ENCODE peak calls at places on chromosomes 13 and 19, in ten cellular contexts. I, T, N, Z, A, H, V, G, C and Y are unnamed samples.

GRCh38 chr13:30431269-30431950 is 9.1 kb downstream of the UBE2L5 start:
- DNase-seq in I (no peak), T (no peak), N (no peak), Z (no peak), A (no peak), H (no peak), V (no peak), G (no peak), C (no peak), Y (no peak)

GRCh38 chr19:55482128-55482961 is 2.6 kb upstream of the NAT14 start:
- DNase-seq in I (no peak), T (no peak), N (no peak), Z (no peak), A (no peak), H (no peak), V (no peak), G (no peak), C (no peak), Y (no peak)

GRCh38 chr13:65400707-65401106 is 1829.4 kb downstream of the PCDH9 start:
- DNase-seq in I (no peak), T (no peak), N (no peak), Z (no peak), A (no peak), H (no peak), V (no peak), G (no peak), C (no peak), Y (no peak)

GRCh38 chr19:15549581-15549980 is 41.3 kb downstream of the CYP4F22 start:
- DNase-seq in I (no peak), T (no peak), N (no peak), Z (no peak), A (no peak), H (no peak), V (no peak), G (no peak), C (no peak), Y (no peak)

GRCh38 chr19:18225355-18225701 is 910 bp downstream of the PDE4C start:
- DNase-seq in I (no peak), T (no peak), N (no peak), Z (no peak), A (no peak), H (no peak), V (no peak), G (no peak), C (no peak), Y (no peak)

GRCh38 chr13:39526499-39526898 is 76.5 kb downstream of the LHFPL6 start:
- DNase-seq in I (no peak), T (no peak), N (no peak), Z (no peak), A (no peak), H (no peak), V (no peak), G (no peak), C (no peak), Y (no peak)

GRCh38 chr13:30796833-30797601 is 61.7 kb downstream of the ALOX5AP start:
- DNase-seq in I (no peak), T (no peak), N (no peak), Z (no peak), A (no peak), H (no peak), V (no peak), G (peak), C (peak), Y (no peak)

GRCh38 chr19:37362733-37363132 is 8.2 kb upstream of the ZNF527 start:
- DNase-seq in I (no peak), T (no peak), N (no peak), Z (no peak), A (no peak), H (no peak), V (no peak), G (no peak), C (no peak), Y (no peak)

GRCh38 chr19:38736036-38736412 is 8.2 kb downstream of the CAPN12 start:
- DNase-seq in I (peak), T (no peak), N (peak), Z (peak), A (no peak), H (peak), V (peak), G (no peak), C (no peak), Y (no peak)